ENCODE peak calls at places on chromosomes 7 and 10, in seven cellular contexts. One of them, this sample, is unnamed. For H3K36me3, H3K4me1 and H3K9me3, the result is how much of the 10 kb centered on the place peaks cover.

GRCh38 chr7:135251502-135252327 is 18.1 kb downstream of the STRA8 start:
- DNase-seq in GM23248: no peak
- DNase-seq in body of pancreas: no peak
- DNase-seq in suprapubic skin: no peak
- DNase-seq in testis: no peak
- DNase-seq in neural progenitor cell: no peak
- DNase-seq in PC-9: no peak
- DNase-seq in this sample: no peak

GRCh38 chr7:12518920-12519681 is 51.4 kb upstream of the SCIN start:
- DNase-seq in testis: no peak
- DNase-seq in PC-9: no peak
- DNase-seq in GM23248: peak
- DNase-seq in suprapubic skin: no peak
- DNase-seq in neural progenitor cell: peak
- DNase-seq in body of pancreas: no peak
- DNase-seq in this sample: peak

GRCh38 chr10:1199897-1200721 is 143.9 kb downstream of the WDR37 start:
- DNase-seq in testis: no peak
- DNase-seq in suprapubic skin: peak
- DNase-seq in PC-9: no peak
- DNase-seq in neural progenitor cell: no peak
- DNase-seq in body of pancreas: no peak
- DNase-seq in GM23248: no peak
- DNase-seq in this sample: no peak

GRCh38 chr7:100563809-100564400 is 9.8 kb downstream of the SAP25 start:
- DNase-seq in testis: peak
- DNase-seq in body of pancreas: peak
- DNase-seq in neural progenitor cell: peak
- DNase-seq in GM23248: peak
- DNase-seq in PC-9: no peak
- DNase-seq in suprapubic skin: peak
- DNase-seq in this sample: peak

GRCh38 chr7:148847815-148848726 is 36.0 kb downstream of the EZH2 start:
- DNase-seq in GM23248: no peak
- DNase-seq in testis: no peak
- DNase-seq in suprapubic skin: no peak
- DNase-seq in body of pancreas: no peak
- DNase-seq in PC-9: no peak
- DNase-seq in neural progenitor cell: no peak
- DNase-seq in this sample: no peak

GRCh38 chr10:58318346-58318745 is 16.5 kb upstream of the UBE2D1 start:
- DNase-seq in GM23248: peak
- DNase-seq in PC-9: no peak
- DNase-seq in suprapubic skin: no peak
- DNase-seq in testis: no peak
- DNase-seq in body of pancreas: no peak
- DNase-seq in neural progenitor cell: no peak
- DNase-seq in this sample: peak

GRCh38 chr10:10498781-10499180 is 518.9 kb upstream of the CELF2 start:
- DNase-seq in neural progenitor cell: no peak
- DNase-seq in suprapubic skin: no peak
- DNase-seq in GM23248: peak
- DNase-seq in testis: no peak
- DNase-seq in body of pancreas: no peak
- DNase-seq in PC-9: no peak
- DNase-seq in this sample: peak

GRCh38 chr7:34309116-34309515 is 348.9 kb upstream of the NPSR1 start:
- DNase-seq in body of pancreas: no peak
- DNase-seq in suprapubic skin: no peak
- DNase-seq in GM23248: no peak
- DNase-seq in testis: no peak
- DNase-seq in neural progenitor cell: no peak
- DNase-seq in PC-9: no peak
- DNase-seq in this sample: no peak

GRCh38 chr7:47873767-47874166 is 74.5 kb downstream of the PKD1L1 start:
- DNase-seq in body of pancreas: no peak
- DNase-seq in GM23248: peak
- DNase-seq in neural progenitor cell: no peak
- DNase-seq in suprapubic skin: no peak
- DNase-seq in PC-9: no peak
- DNase-seq in testis: no peak
- DNase-seq in this sample: peak

GRCh38 chr7:52565980-52566379 is 469.5 kb upstream of the POM121L12 start:
- DNase-seq in neural progenitor cell: no peak
- DNase-seq in PC-9: no peak
- DNase-seq in suprapubic skin: no peak
- DNase-seq in testis: no peak
- DNase-seq in body of pancreas: no peak
- DNase-seq in GM23248: no peak
- DNase-seq in this sample: no peak

GRCh38 chr7:99876491-99876890 is 342 bp downstream of the OR2AE1 start:
- DNase-seq in PC-9: no peak
- DNase-seq in testis: no peak
- DNase-seq in neural progenitor cell: no peak
- DNase-seq in suprapubic skin: no peak
- DNase-seq in body of pancreas: no peak
- DNase-seq in GM23248: no peak
- DNase-seq in this sample: no peak

DNA sequence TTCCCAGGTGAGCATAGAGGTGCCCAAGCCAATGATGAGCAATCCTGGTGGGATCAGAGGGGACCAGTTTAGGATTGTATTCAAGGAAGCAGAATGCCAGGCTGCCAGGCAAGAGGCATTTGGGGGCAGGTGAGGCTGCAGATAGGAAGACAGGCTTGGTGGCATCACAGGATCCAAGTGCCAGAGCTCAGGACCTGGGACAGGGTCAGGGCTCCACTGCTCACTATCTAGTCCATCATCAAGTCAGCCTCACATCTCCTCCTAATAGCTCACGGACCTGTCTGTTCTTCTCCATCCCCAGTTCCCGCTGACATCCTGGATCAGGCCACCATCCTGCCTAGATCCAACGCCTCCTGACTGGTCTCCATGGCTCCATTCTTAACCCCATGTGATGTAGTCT is 47.6 kb downstream of the CYP26A1 start:
- DNase-seq in GM23248: no peak
- DNase-seq in suprapubic skin: no peak
- DNase-seq in neural progenitor cell: no peak
- DNase-seq in testis: no peak
- DNase-seq in PC-9: no peak
- DNase-seq in body of pancreas: no peak
- DNase-seq in this sample: no peak
- H3K36me3 ChIP-seq in GM23248: under half
- H3K36me3 ChIP-seq in suprapubic skin: under half
- H3K36me3 ChIP-seq in neural progenitor cell: under half
- H3K36me3 ChIP-seq in testis: under half
- H3K36me3 ChIP-seq in PC-9: under half
- H3K36me3 ChIP-seq in body of pancreas: under half
- H3K36me3 ChIP-seq in this sample: under half

GRCh38 chr10:118542789-118543188 is 52.7 kb downstream of the PRLHR start:
- DNase-seq in testis: no peak
- DNase-seq in GM23248: no peak
- DNase-seq in PC-9: no peak
- DNase-seq in suprapubic skin: no peak
- DNase-seq in body of pancreas: no peak
- DNase-seq in neural progenitor cell: no peak
- DNase-seq in this sample: no peak
- H3K4me1 ChIP-seq in testis: under half
- H3K4me1 ChIP-seq in GM23248: under half
- H3K4me1 ChIP-seq in PC-9: under half
- H3K4me1 ChIP-seq in suprapubic skin: under half
- H3K4me1 ChIP-seq in body of pancreas: under half
- H3K4me1 ChIP-seq in neural progenitor cell: under half
- H3K4me1 ChIP-seq in this sample: under half

GRCh38 chr7:63047546-63047945 is 951.1 kb upstream of the ZNF722 start:
- DNase-seq in neural progenitor cell: no peak
- DNase-seq in suprapubic skin: no peak
- DNase-seq in PC-9: no peak
- DNase-seq in body of pancreas: no peak
- DNase-seq in GM23248: no peak
- DNase-seq in testis: no peak
- DNase-seq in this sample: no peak
- H3K9me3 ChIP-seq in neural progenitor cell: under half
- H3K9me3 ChIP-seq in suprapubic skin: under half
- H3K9me3 ChIP-seq in PC-9: under half
- H3K9me3 ChIP-seq in body of pancreas: under half
- H3K9me3 ChIP-seq in GM23248: under half
- H3K9me3 ChIP-seq in testis: under half
- H3K9me3 ChIP-seq in this sample: under half

DNA sequence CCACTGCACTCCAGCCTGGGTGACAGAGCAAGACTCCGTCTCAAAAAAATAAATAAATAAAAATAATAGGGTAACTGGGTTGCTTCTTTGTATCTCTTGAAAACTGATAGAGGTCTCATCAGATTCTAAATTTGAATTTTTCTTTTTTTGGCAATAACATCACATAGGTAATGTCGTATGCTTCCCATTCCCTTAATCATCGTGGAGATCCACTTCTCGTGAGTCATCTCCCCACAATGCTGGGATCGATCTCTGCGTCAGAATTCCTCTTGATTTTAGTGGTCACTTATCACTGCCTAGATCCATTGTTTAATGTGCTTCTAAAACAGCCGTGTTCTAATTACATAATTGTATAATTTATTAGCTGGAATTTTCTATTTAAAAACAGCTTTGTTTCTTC is 70.5 kb upstream of the DNAJB6 start:
- DNase-seq in testis: no peak
- DNase-seq in suprapubic skin: no peak
- DNase-seq in body of pancreas: no peak
- DNase-seq in neural progenitor cell: no peak
- DNase-seq in GM23248: no peak
- DNase-seq in PC-9: no peak
- DNase-seq in this sample: no peak
- H3K36me3 ChIP-seq in testis: under half
- H3K36me3 ChIP-seq in suprapubic skin: half or more
- H3K36me3 ChIP-seq in body of pancreas: under half
- H3K36me3 ChIP-seq in neural progenitor cell: under half
- H3K36me3 ChIP-seq in GM23248: under half
- H3K36me3 ChIP-seq in PC-9: under half
- H3K36me3 ChIP-seq in this sample: under half